ENCODE peak calls at places on chromosomes 7 and 10, in eight cellular contexts. One of them, this sample, is unnamed.

GRCh38 chr7:95398155-95398940 is 2.2 kb upstream of the PON3 start:
- DNase-seq in Peyer's patch: no peak
- DNase-seq in DMS 273 treated with DMSO at 0.1 percent for 48 hours: peak
- DNase-seq in mucosa of descending colon: no peak
- DNase-seq in AG08396: no peak
- DNase-seq in NCI-H345: no peak
- DNase-seq in activated effector memory CD4-positive, alpha-beta T cell treated with Interleukin-2 at 50 U/mL for 16 hours: no peak
- DNase-seq in GM13977: no peak
- DNase-seq in this sample: no peak

GRCh38 chr10:78904196-78904595 is 164.6 kb upstream of the ZMIZ1 start:
- DNase-seq in DMS 273 treated with DMSO at 0.1 percent for 48 hours: no peak
- DNase-seq in Peyer's patch: no peak
- DNase-seq in GM13977: no peak
- DNase-seq in NCI-H345: no peak
- DNase-seq in activated effector memory CD4-positive, alpha-beta T cell treated with Interleukin-2 at 50 U/mL for 16 hours: no peak
- DNase-seq in AG08396: no peak
- DNase-seq in mucosa of descending colon: no peak
- DNase-seq in this sample: no peak

GRCh38 chr10:74177140-74177677 is 26.2 kb downstream of the ADK start:
- DNase-seq in NCI-H345: no peak
- DNase-seq in AG08396: peak
- DNase-seq in activated effector memory CD4-positive, alpha-beta T cell treated with Interleukin-2 at 50 U/mL for 16 hours: no peak
- DNase-seq in GM13977: peak
- DNase-seq in DMS 273 treated with DMSO at 0.1 percent for 48 hours: no peak
- DNase-seq in Peyer's patch: peak
- DNase-seq in mucosa of descending colon: peak
- DNase-seq in this sample: peak

GRCh38 chr7:142485617-142486226 is 227.9 kb upstream of the PRSS58 start:
- DNase-seq in DMS 273 treated with DMSO at 0.1 percent for 48 hours: no peak
- DNase-seq in AG08396: no peak
- DNase-seq in mucosa of descending colon: no peak
- DNase-seq in activated effector memory CD4-positive, alpha-beta T cell treated with Interleukin-2 at 50 U/mL for 16 hours: no peak
- DNase-seq in Peyer's patch: no peak
- DNase-seq in GM13977: no peak
- DNase-seq in NCI-H345: no peak
- DNase-seq in this sample: no peak

GRCh38 chr7:43764039-43764789 is 5.7 kb downstream of the BLVRA start:
- DNase-seq in mucosa of descending colon: peak
- DNase-seq in GM13977: peak
- DNase-seq in NCI-H345: peak
- DNase-seq in AG08396: no peak
- DNase-seq in activated effector memory CD4-positive, alpha-beta T cell treated with Interleukin-2 at 50 U/mL for 16 hours: no peak
- DNase-seq in Peyer's patch: peak
- DNase-seq in DMS 273 treated with DMSO at 0.1 percent for 48 hours: no peak
- DNase-seq in this sample: no peak

GRCh38 chr7:69465262-69465661 is 133.0 kb upstream of the AUTS2 start:
- DNase-seq in NCI-H345: no peak
- DNase-seq in AG08396: no peak
- DNase-seq in GM13977: no peak
- DNase-seq in mucosa of descending colon: no peak
- DNase-seq in Peyer's patch: no peak
- DNase-seq in DMS 273 treated with DMSO at 0.1 percent for 48 hours: no peak
- DNase-seq in activated effector memory CD4-positive, alpha-beta T cell treated with Interleukin-2 at 50 U/mL for 16 hours: no peak
- DNase-seq in this sample: no peak

GRCh38 chr10:30199376-30200018 is 140.1 kb upstream of the JCAD start:
- DNase-seq in NCI-H345: no peak
- DNase-seq in GM13977: no peak
- DNase-seq in mucosa of descending colon: no peak
- DNase-seq in DMS 273 treated with DMSO at 0.1 percent for 48 hours: no peak
- DNase-seq in Peyer's patch: no peak
- DNase-seq in activated effector memory CD4-positive, alpha-beta T cell treated with Interleukin-2 at 50 U/mL for 16 hours: no peak
- DNase-seq in AG08396: no peak
- DNase-seq in this sample: no peak

GRCh38 chr7:137283147-137283546 is 60.4 kb downstream of the PTN start:
- DNase-seq in NCI-H345: no peak
- DNase-seq in Peyer's patch: no peak
- DNase-seq in activated effector memory CD4-positive, alpha-beta T cell treated with Interleukin-2 at 50 U/mL for 16 hours: no peak
- DNase-seq in DMS 273 treated with DMSO at 0.1 percent for 48 hours: no peak
- DNase-seq in mucosa of descending colon: no peak
- DNase-seq in AG08396: no peak
- DNase-seq in GM13977: no peak
- DNase-seq in this sample: no peak

GRCh38 chr7:117448655-117449054 is 21.4 kb upstream of the ASZ1 start:
- DNase-seq in DMS 273 treated with DMSO at 0.1 percent for 48 hours: no peak
- DNase-seq in Peyer's patch: no peak
- DNase-seq in AG08396: no peak
- DNase-seq in GM13977: no peak
- DNase-seq in NCI-H345: no peak
- DNase-seq in mucosa of descending colon: no peak
- DNase-seq in activated effector memory CD4-positive, alpha-beta T cell treated with Interleukin-2 at 50 U/mL for 16 hours: no peak
- DNase-seq in this sample: no peak

GRCh38 chr7:117135553-117135891 is 182.2 kb downstream of the ST7 start:
- DNase-seq in activated effector memory CD4-positive, alpha-beta T cell treated with Interleukin-2 at 50 U/mL for 16 hours: no peak
- DNase-seq in NCI-H345: no peak
- DNase-seq in mucosa of descending colon: no peak
- DNase-seq in DMS 273 treated with DMSO at 0.1 percent for 48 hours: no peak
- DNase-seq in AG08396: no peak
- DNase-seq in Peyer's patch: no peak
- DNase-seq in GM13977: no peak
- DNase-seq in this sample: no peak

GRCh38 chr10:1109795-1110673 is 53.8 kb downstream of the WDR37 start:
- DNase-seq in DMS 273 treated with DMSO at 0.1 percent for 48 hours: no peak
- DNase-seq in activated effector memory CD4-positive, alpha-beta T cell treated with Interleukin-2 at 50 U/mL for 16 hours: peak
- DNase-seq in GM13977: peak
- DNase-seq in NCI-H345: peak
- DNase-seq in AG08396: peak
- DNase-seq in mucosa of descending colon: peak
- DNase-seq in Peyer's patch: peak
- DNase-seq in this sample: peak

GRCh38 chr7:73810991-73811360 is 19.8 kb upstream of the CLDN4 start:
- DNase-seq in GM13977: no peak
- DNase-seq in DMS 273 treated with DMSO at 0.1 percent for 48 hours: no peak
- DNase-seq in mucosa of descending colon: no peak
- DNase-seq in AG08396: no peak
- DNase-seq in NCI-H345: no peak
- DNase-seq in Peyer's patch: no peak
- DNase-seq in activated effector memory CD4-positive, alpha-beta T cell treated with Interleukin-2 at 50 U/mL for 16 hours: no peak
- DNase-seq in this sample: no peak

GRCh38 chr10:93476756-93477155 is 5.4 kb downstream of the MYOF start:
- DNase-seq in DMS 273 treated with DMSO at 0.1 percent for 48 hours: no peak
- DNase-seq in GM13977: no peak
- DNase-seq in activated effector memory CD4-positive, alpha-beta T cell treated with Interleukin-2 at 50 U/mL for 16 hours: no peak
- DNase-seq in Peyer's patch: no peak
- DNase-seq in NCI-H345: no peak
- DNase-seq in mucosa of descending colon: no peak
- DNase-seq in AG08396: no peak
- DNase-seq in this sample: no peak

GRCh38 chr10:60029441-60029840 is 123.1 kb upstream of the CCDC6 start:
- DNase-seq in DMS 273 treated with DMSO at 0.1 percent for 48 hours: no peak
- DNase-seq in activated effector memory CD4-positive, alpha-beta T cell treated with Interleukin-2 at 50 U/mL for 16 hours: no peak
- DNase-seq in GM13977: no peak
- DNase-seq in Peyer's patch: no peak
- DNase-seq in NCI-H345: no peak
- DNase-seq in mucosa of descending colon: no peak
- DNase-seq in AG08396: no peak
- DNase-seq in this sample: no peak

This sample was measured in AG08395.